ENCODE peak calls at places on chromosomes 6 and 20, in four cellular contexts. W is activated CD4-positive, alpha-beta T cell treated with anti-CD3 and anti-CD28 coated beads for 24 hours; Y is sciatic nerve; K is body of pancreas. M is an unnamed sample.
A peak's percentile ranks its signal among the peaks of the same experiment; 100 is the strongest.

GRCh38 chr20:41228858-41229257 is 88.7 kb downstream of the ZHX3 start:
- DNase-seq in W (no peak), Y (no peak), K (no peak), M (no peak)

GRCh38 chr6:82131441-82131840 is 116.1 kb downstream of the IBTK start:
- DNase-seq in W (no peak), Y (no peak), K (no peak), M (no peak)

GRCh38 chr20:24735263-24735662 is 213.8 kb upstream of the CST7 start:
- DNase-seq in W (no peak), Y (peak; percentile 39), K (no peak), M (no peak)

GRCh38 chr6:142821860-142822259 is 123.1 kb downstream of the HIVEP2 start:
- DNase-seq in W (no peak), Y (no peak), K (no peak), M (no peak)

GRCh38 chr6:92292067-92292466 is 1127.3 kb downstream of the EPHA7 start:
- DNase-seq in W (no peak), Y (no peak), K (no peak), M (no peak)

GRCh38 chr6:28002181-28002580 is 45.1 kb downstream of the OR2B6 start:
- DNase-seq in W (no peak), Y (no peak), K (no peak), M (no peak)

GRCh38 chr6:110217255-110217654 is 37.0 kb downstream of the CDC40 start:
- DNase-seq in W (no peak), Y (no peak), K (no peak), M (no peak)

GRCh38 chr20:57023997-57024396 is 242.4 kb downstream of the BMP7 start:
- DNase-seq in W (no peak), Y (no peak), K (no peak), M (no peak)

GRCh38 chr20:44618318-44618731 is 33.2 kb downstream of the ADA start:
- DNase-seq in W (no peak), Y (no peak), K (no peak), M (no peak)

GRCh38 chr6:155100087-155100486 is 105.0 kb downstream of the TIAM2 start:
- DNase-seq in W (no peak), Y (no peak), K (peak; percentile 72), M (no peak)

GRCh38 chr20:37392441-37393195 is 46.7 kb downstream of the SRC start:
- DNase-seq in W (no peak), Y (no peak), K (no peak), M (no peak)

GRCh38 chr6:27188885-27189418 is 58.5 kb upstream of the PRSS16 start:
- DNase-seq in W (peak; percentile 42), Y (no peak), K (peak; percentile 83), M (no peak)

GRCh38 chr6:6940031-6940664 is 167.6 kb upstream of the RREB1 start:
- DNase-seq in W (no peak), Y (no peak), K (no peak), M (no peak)

GRCh38 chr6:91276315-91276714 is 689.4 kb upstream of the MAP3K7 start:
- DNase-seq in W (no peak), Y (no peak), K (no peak), M (no peak)

GRCh38 chr6:39339557-39340555 is 17.4 kb upstream of the KCNK16 start:
- DNase-seq in W (no peak), Y (no peak), K (peak; percentile 82), M (no peak)

GRCh38 chr20:35320396-35321126 is 28.3 kb upstream of the FAM83C start:
- DNase-seq in W (no peak), Y (no peak), K (no peak), M (no peak)